ENCODE peak calls at places on chromosomes 6 and 20, in five cellular contexts. One of them, this sample, is unnamed.
A peak's percentile ranks its signal among the peaks of the same experiment; 100 is the strongest.

GRCh38 chr6:6981923-6982322 is 125.8 kb upstream of the RREB1 start:
- DNase-seq in tibial artery: no peak
- DNase-seq in effector memory CD4-positive, alpha-beta T cell: no peak
- DNase-seq in neuronal stem cell: no peak
- DNase-seq in CD8-positive, alpha-beta T cell: no peak
- DNase-seq in this sample: no peak

GRCh38 chr6:82131441-82131840 is 116.1 kb downstream of the IBTK start:
- DNase-seq in tibial artery: no peak
- DNase-seq in effector memory CD4-positive, alpha-beta T cell: no peak
- DNase-seq in neuronal stem cell: no peak
- DNase-seq in CD8-positive, alpha-beta T cell: no peak
- DNase-seq in this sample: no peak

GRCh38 chr20:59631751-59632380 is 27.5 kb downstream of the PHACTR3 start:
- DNase-seq in tibial artery: no peak
- DNase-seq in effector memory CD4-positive, alpha-beta T cell: no peak
- DNase-seq in neuronal stem cell: no peak
- DNase-seq in CD8-positive, alpha-beta T cell: no peak
- DNase-seq in this sample: no peak

GRCh38 chr20:3857405-3857804 is 10.8 kb downstream of the MAVS start:
- DNase-seq in tibial artery: no peak
- DNase-seq in effector memory CD4-positive, alpha-beta T cell: no peak
- DNase-seq in neuronal stem cell: no peak
- DNase-seq in CD8-positive, alpha-beta T cell: no peak
- DNase-seq in this sample: no peak

GRCh38 chr6:139390447-139390846 is 16.0 kb upstream of the CITED2 start:
- DNase-seq in tibial artery: no peak
- DNase-seq in effector memory CD4-positive, alpha-beta T cell: no peak
- DNase-seq in neuronal stem cell: no peak
- DNase-seq in CD8-positive, alpha-beta T cell: no peak
- DNase-seq in this sample: no peak

GRCh38 chr20:44780226-44780625 is 30.1 kb downstream of the RIMS4 start:
- DNase-seq in tibial artery: no peak
- DNase-seq in effector memory CD4-positive, alpha-beta T cell: no peak
- DNase-seq in neuronal stem cell: peak; percentile 72
- DNase-seq in CD8-positive, alpha-beta T cell: no peak
- DNase-seq in this sample: no peak

GRCh38 chr6:1580109-1580508 is 29.6 kb upstream of the FOXC1 start:
- DNase-seq in tibial artery: no peak
- DNase-seq in effector memory CD4-positive, alpha-beta T cell: no peak
- DNase-seq in neuronal stem cell: no peak
- DNase-seq in CD8-positive, alpha-beta T cell: no peak
- DNase-seq in this sample: no peak

GRCh38 chr6:45619211-45619760 is 241.6 kb upstream of the SUPT3H start:
- DNase-seq in tibial artery: no peak
- DNase-seq in effector memory CD4-positive, alpha-beta T cell: no peak
- DNase-seq in neuronal stem cell: no peak
- DNase-seq in CD8-positive, alpha-beta T cell: no peak
- DNase-seq in this sample: no peak

GRCh38 chr6:7232351-7232750 is 80.6 kb downstream of the SSR1 start:
- DNase-seq in tibial artery: peak; percentile 18
- DNase-seq in effector memory CD4-positive, alpha-beta T cell: no peak
- DNase-seq in neuronal stem cell: no peak
- DNase-seq in CD8-positive, alpha-beta T cell: no peak
- DNase-seq in this sample: no peak

GRCh38 chr6:138004423-138005287 is 102.6 kb downstream of the PERP start:
- DNase-seq in tibial artery: no peak
- DNase-seq in effector memory CD4-positive, alpha-beta T cell: no peak
- DNase-seq in neuronal stem cell: no peak
- DNase-seq in CD8-positive, alpha-beta T cell: no peak
- DNase-seq in this sample: no peak

GRCh38 chr6:118963003-118963402 is 28.0 kb upstream of the MCM9 start:
- DNase-seq in tibial artery: no peak
- DNase-seq in effector memory CD4-positive, alpha-beta T cell: no peak
- DNase-seq in neuronal stem cell: no peak
- DNase-seq in CD8-positive, alpha-beta T cell: no peak
- DNase-seq in this sample: no peak

GRCh38 chr6:1081566-1081965 is 230.3 kb upstream of the FOXQ1 start:
- DNase-seq in tibial artery: no peak
- DNase-seq in effector memory CD4-positive, alpha-beta T cell: no peak
- DNase-seq in neuronal stem cell: no peak
- DNase-seq in CD8-positive, alpha-beta T cell: no peak
- DNase-seq in this sample: no peak

GRCh38 chr20:9081423-9081966 is 12.6 kb downstream of the PLCB4 start:
- DNase-seq in tibial artery: no peak
- DNase-seq in effector memory CD4-positive, alpha-beta T cell: no peak
- DNase-seq in neuronal stem cell: no peak
- DNase-seq in CD8-positive, alpha-beta T cell: no peak
- DNase-seq in this sample: no peak

GRCh38 chr6:109445382-109445781 is 4.9 kb downstream of the SMPD2 start:
- DNase-seq in tibial artery: no peak
- DNase-seq in effector memory CD4-positive, alpha-beta T cell: no peak
- DNase-seq in neuronal stem cell: no peak
- DNase-seq in CD8-positive, alpha-beta T cell: no peak
- DNase-seq in this sample: no peak

GRCh38 chr6:111918825-111919224 is 45.6 kb upstream of the FYN start:
- DNase-seq in tibial artery: no peak
- DNase-seq in effector memory CD4-positive, alpha-beta T cell: no peak
- DNase-seq in neuronal stem cell: no peak
- DNase-seq in CD8-positive, alpha-beta T cell: no peak
- DNase-seq in this sample: no peak

GRCh38 chr6:127482318-127482717 is 23.1 kb upstream of the KIAA0408 start:
- DNase-seq in tibial artery: no peak
- DNase-seq in effector memory CD4-positive, alpha-beta T cell: no peak
- DNase-seq in neuronal stem cell: no peak
- DNase-seq in CD8-positive, alpha-beta T cell: no peak
- DNase-seq in this sample: no peak

GRCh38 chr6:1070085-1070521 is 241.8 kb upstream of the FOXQ1 start:
- DNase-seq in tibial artery: no peak
- DNase-seq in effector memory CD4-positive, alpha-beta T cell: no peak
- DNase-seq in neuronal stem cell: no peak
- DNase-seq in CD8-positive, alpha-beta T cell: no peak
- DNase-seq in this sample: no peak

GRCh38 chr6:89208551-89208950 is 8.6 kb downstream of the GABRR1 start:
- DNase-seq in tibial artery: no peak
- DNase-seq in effector memory CD4-positive, alpha-beta T cell: no peak
- DNase-seq in neuronal stem cell: no peak
- DNase-seq in CD8-positive, alpha-beta T cell: no peak
- DNase-seq in this sample: no peak

GRCh38 chr6:30895343-30895742 is 11.0 kb downstream of the DDR1 start:
- DNase-seq in tibial artery: no peak
- DNase-seq in effector memory CD4-positive, alpha-beta T cell: no peak
- DNase-seq in neuronal stem cell: no peak
- DNase-seq in CD8-positive, alpha-beta T cell: no peak
- DNase-seq in this sample: no peak

GRCh38 chr6:34213772-34214171 is 22.9 kb upstream of the HMGA1 start:
- DNase-seq in tibial artery: no peak
- DNase-seq in effector memory CD4-positive, alpha-beta T cell: no peak
- DNase-seq in neuronal stem cell: no peak
- DNase-seq in CD8-positive, alpha-beta T cell: no peak
- DNase-seq in this sample: no peak

GRCh38 chr20:51132286-51132810 is 109.4 kb upstream of the KCNG1 start:
- DNase-seq in tibial artery: no peak
- DNase-seq in effector memory CD4-positive, alpha-beta T cell: no peak
- DNase-seq in neuronal stem cell: no peak
- DNase-seq in CD8-positive, alpha-beta T cell: no peak
- DNase-seq in this sample: no peak

GRCh38 chr6:113450061-113450465 is 407.1 kb upstream of the MARCKS start:
- DNase-seq in tibial artery: no peak
- DNase-seq in effector memory CD4-positive, alpha-beta T cell: no peak
- DNase-seq in neuronal stem cell: no peak
- DNase-seq in CD8-positive, alpha-beta T cell: no peak
- DNase-seq in this sample: no peak

GRCh38 chr6:119544325-119545150 is 195.0 kb upstream of the MAN1A1 start:
- DNase-seq in tibial artery: no peak
- DNase-seq in effector memory CD4-positive, alpha-beta T cell: no peak
- DNase-seq in neuronal stem cell: no peak
- DNase-seq in CD8-positive, alpha-beta T cell: no peak
- DNase-seq in this sample: no peak

GRCh38 chr20:62662422-62662821 is 20.1 kb downstream of the SLCO4A1 start:
- DNase-seq in tibial artery: no peak
- DNase-seq in effector memory CD4-positive, alpha-beta T cell: no peak
- DNase-seq in neuronal stem cell: no peak
- DNase-seq in CD8-positive, alpha-beta T cell: no peak
- DNase-seq in this sample: no peak

GRCh38 chr20:37179671-37180524 is 550 bp upstream of the MROH8 start:
- DNase-seq in tibial artery: no peak
- DNase-seq in effector memory CD4-positive, alpha-beta T cell: no peak
- DNase-seq in neuronal stem cell: no peak
- DNase-seq in CD8-positive, alpha-beta T cell: no peak
- DNase-seq in this sample: no peak

GRCh38 chr20:37178839-37179670 is at the start of the genes MROH8 and RPN2:
- DNase-seq in tibial artery: peak; percentile 97
- DNase-seq in effector memory CD4-positive, alpha-beta T cell: peak; percentile 88
- DNase-seq in neuronal stem cell: peak; percentile 96
- DNase-seq in CD8-positive, alpha-beta T cell: peak; percentile 96
- DNase-seq in this sample: peak; percentile 96
- H3K4me1 ChIP-seq in tibial artery: peaks cover 32% of the 10 kb centered on the region
- H3K4me1 ChIP-seq in effector memory CD4-positive, alpha-beta T cell: peaks cover 9% of the 10 kb centered on the region
- H3K4me1 ChIP-seq in neuronal stem cell: peaks cover 7% of the 10 kb centered on the region
- H3K4me1 ChIP-seq in CD8-positive, alpha-beta T cell: peaks cover 26% of the 10 kb centered on the region
- H3K4me1 ChIP-seq in this sample: peaks cover 8% of the 10 kb centered on the region

GRCh38 chr6:5710516-5710915 is 296.2 kb downstream of the NRN1 start:
- DNase-seq in tibial artery: no peak
- DNase-seq in effector memory CD4-positive, alpha-beta T cell: no peak
- DNase-seq in neuronal stem cell: no peak
- DNase-seq in CD8-positive, alpha-beta T cell: no peak
- DNase-seq in this sample: no peak
- H3K4me1 ChIP-seq in tibial artery: no peaks in the 10 kb centered on the region
- H3K4me1 ChIP-seq in effector memory CD4-positive, alpha-beta T cell: peaks cover 6% of the 10 kb centered on the region
- H3K4me1 ChIP-seq in neuronal stem cell: peaks cover 5% of the 10 kb centered on the region
- H3K4me1 ChIP-seq in CD8-positive, alpha-beta T cell: peaks cover 15% of the 10 kb centered on the region
- H3K4me1 ChIP-seq in this sample: no peaks in the 10 kb centered on the region

GRCh38 chr6:98041072-98041471 is 758.1 kb upstream of the MMS22L start:
- DNase-seq in tibial artery: no peak
- DNase-seq in effector memory CD4-positive, alpha-beta T cell: no peak
- DNase-seq in neuronal stem cell: no peak
- DNase-seq in CD8-positive, alpha-beta T cell: no peak
- DNase-seq in this sample: no peak

GRCh38 chr6:98041921-98042320 is 758.9 kb upstream of the MMS22L start:
- DNase-seq in tibial artery: no peak
- DNase-seq in effector memory CD4-positive, alpha-beta T cell: no peak
- DNase-seq in neuronal stem cell: no peak
- DNase-seq in CD8-positive, alpha-beta T cell: no peak
- DNase-seq in this sample: no peak

GRCh38 chr6:98044168-98044567 is 761.2 kb upstream of the MMS22L start:
- DNase-seq in tibial artery: no peak
- DNase-seq in effector memory CD4-positive, alpha-beta T cell: no peak
- DNase-seq in neuronal stem cell: no peak
- DNase-seq in CD8-positive, alpha-beta T cell: no peak
- DNase-seq in this sample: no peak

GRCh38 chr6:98047881-98048280 is 764.9 kb upstream of the MMS22L start:
- DNase-seq in tibial artery: no peak
- DNase-seq in effector memory CD4-positive, alpha-beta T cell: no peak
- DNase-seq in neuronal stem cell: no peak
- DNase-seq in CD8-positive, alpha-beta T cell: no peak
- DNase-seq in this sample: no peak

GRCh38 chr6:98044791-98045190 is 761.8 kb upstream of the MMS22L start:
- DNase-seq in tibial artery: no peak
- DNase-seq in effector memory CD4-positive, alpha-beta T cell: no peak
- DNase-seq in neuronal stem cell: no peak
- DNase-seq in CD8-positive, alpha-beta T cell: no peak
- DNase-seq in this sample: no peak
- H3K4me1 ChIP-seq in tibial artery: no peaks in the 10 kb centered on the region
- H3K4me1 ChIP-seq in effector memory CD4-positive, alpha-beta T cell: no peaks in the 10 kb centered on the region
- H3K4me1 ChIP-seq in neuronal stem cell: peaks cover 18% of the 10 kb centered on the region
- H3K4me1 ChIP-seq in CD8-positive, alpha-beta T cell: no peaks in the 10 kb centered on the region
- H3K4me1 ChIP-seq in this sample: no peaks in the 10 kb centered on the region

DNA sequence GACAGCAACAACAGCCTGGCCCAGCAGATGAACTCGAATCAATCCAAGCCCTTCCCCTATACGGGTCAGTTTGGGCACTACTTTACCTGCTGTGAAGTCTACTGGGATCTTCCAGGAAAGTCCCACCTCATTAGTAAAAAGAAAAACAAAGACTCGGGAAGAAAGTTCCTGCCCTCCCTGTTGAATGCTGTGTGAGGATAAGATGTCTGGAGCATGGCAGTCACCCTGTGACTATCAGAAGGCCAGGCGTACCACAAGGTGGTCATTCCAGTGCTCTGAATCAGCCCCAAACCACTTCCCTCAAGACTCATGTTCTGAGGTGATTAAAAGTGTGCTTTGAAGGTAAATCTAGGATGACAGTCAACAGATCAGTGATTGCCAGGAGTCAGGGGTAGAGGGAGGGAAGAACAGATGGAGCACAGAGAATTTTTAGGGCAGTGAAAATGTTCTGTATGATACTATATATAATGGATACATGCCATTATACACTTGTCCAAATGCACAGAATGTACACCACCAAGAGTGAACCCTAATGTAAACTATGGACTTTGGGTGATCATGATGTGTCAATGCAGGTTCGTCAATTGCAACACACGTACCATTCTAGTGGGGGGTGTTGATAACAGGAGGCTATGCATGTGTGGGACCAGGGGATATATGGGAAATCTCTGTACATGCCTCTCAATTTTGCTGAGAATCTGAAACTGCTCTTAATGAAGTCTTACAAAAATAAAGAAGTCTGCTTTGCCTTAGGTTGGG is 14.7 kb downstream of the FKBP1A start:
- DNase-seq in tibial artery: no peak
- DNase-seq in effector memory CD4-positive, alpha-beta T cell: no peak
- DNase-seq in neuronal stem cell: no peak
- DNase-seq in CD8-positive, alpha-beta T cell: no peak
- DNase-seq in this sample: no peak
- H3K4me1 ChIP-seq in tibial artery: peaks cover 43% of the 10 kb centered on the region
- H3K4me1 ChIP-seq in effector memory CD4-positive, alpha-beta T cell: peaks cover 10% of the 10 kb centered on the region
- H3K4me1 ChIP-seq in neuronal stem cell: peaks cover 16% of the 10 kb centered on the region
- H3K4me1 ChIP-seq in CD8-positive, alpha-beta T cell: peaks cover 77% of the 10 kb centered on the region
- H3K4me1 ChIP-seq in this sample: peaks cover 8% of the 10 kb centered on the region

DNA sequence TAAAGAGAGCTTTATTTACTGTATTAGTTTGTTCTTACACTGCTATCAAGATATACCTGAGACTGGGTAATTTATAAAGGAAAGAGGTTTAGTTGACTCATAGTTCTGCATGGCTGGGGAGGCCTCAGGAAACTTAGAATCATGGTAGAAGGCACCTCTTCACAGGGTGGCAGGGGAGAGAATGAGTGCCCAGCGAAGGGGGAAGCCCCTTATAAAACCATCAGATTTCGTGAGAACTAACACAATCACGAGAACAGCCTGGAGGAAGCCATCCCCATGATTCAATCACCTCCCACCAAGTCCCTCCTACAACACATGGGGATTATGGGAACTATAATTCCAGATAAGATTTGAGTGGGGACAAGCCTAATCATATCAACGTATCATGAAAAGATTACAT is 27.2 kb downstream of the ARID1B start:
- DNase-seq in tibial artery: no peak
- DNase-seq in effector memory CD4-positive, alpha-beta T cell: no peak
- DNase-seq in neuronal stem cell: no peak
- DNase-seq in CD8-positive, alpha-beta T cell: no peak
- DNase-seq in this sample: no peak
- H3K4me1 ChIP-seq in tibial artery: peaks cover 28% of the 10 kb centered on the region
- H3K4me1 ChIP-seq in effector memory CD4-positive, alpha-beta T cell: peaks cover 8% of the 10 kb centered on the region
- H3K4me1 ChIP-seq in neuronal stem cell: no peaks in the 10 kb centered on the region
- H3K4me1 ChIP-seq in CD8-positive, alpha-beta T cell: peaks cover 60% of the 10 kb centered on the region
- H3K4me1 ChIP-seq in this sample: peaks cover 25% of the 10 kb centered on the region